ENCODE peak calls at places on chromosomes 4 and X, in ten cellular contexts. One of them, this sample, is unnamed.

GRCh38 chr4:6509587-6509986 is 37.2 kb upstream of the PPP2R2C start:
- DNase-seq in gastrocnemius medialis: no peak
- DNase-seq in kidney tubule cell: peak; percentile 46
- DNase-seq in GOT3: no peak
- DNase-seq in GM13976: no peak
- DNase-seq in transverse colon: no peak
- DNase-seq in pancreas: no peak
- DNase-seq in HTR-8/SVneo: peak; percentile 19
- DNase-seq in natural killer cell treated with Interleukin-12 subunit alpha and Interleukin-12 subunit beta and Interleukin-15 and Interleukin-18, amount 100 ng/mL, for 72 hours: no peak
- DNase-seq in naive thymus-derived CD4-positive, alpha-beta T cell: no peak
- DNase-seq in this sample: no peak

GRCh38 chr4:33873791-33874190 is 2370.5 kb downstream of the ARAP2 start:
- DNase-seq in gastrocnemius medialis: no peak
- DNase-seq in kidney tubule cell: no peak
- DNase-seq in GOT3: no peak
- DNase-seq in GM13976: no peak
- DNase-seq in transverse colon: no peak
- DNase-seq in pancreas: no peak
- DNase-seq in HTR-8/SVneo: no peak
- DNase-seq in natural killer cell treated with Interleukin-12 subunit alpha and Interleukin-12 subunit beta and Interleukin-15 and Interleukin-18, amount 100 ng/mL, for 72 hours: no peak
- DNase-seq in naive thymus-derived CD4-positive, alpha-beta T cell: no peak
- DNase-seq in this sample: no peak

GRCh38 chr4:89719536-89719935 is 117.4 kb downstream of the SNCA start:
- DNase-seq in gastrocnemius medialis: no peak
- DNase-seq in kidney tubule cell: no peak
- DNase-seq in GOT3: no peak
- DNase-seq in GM13976: no peak
- DNase-seq in transverse colon: no peak
- DNase-seq in pancreas: no peak
- DNase-seq in HTR-8/SVneo: no peak
- DNase-seq in natural killer cell treated with Interleukin-12 subunit alpha and Interleukin-12 subunit beta and Interleukin-15 and Interleukin-18, amount 100 ng/mL, for 72 hours: no peak
- DNase-seq in naive thymus-derived CD4-positive, alpha-beta T cell: no peak
- DNase-seq in this sample: no peak

GRCh38 chrX:9183481-9183880 is 149.6 kb upstream of the FAM9B start:
- DNase-seq in gastrocnemius medialis: no peak
- DNase-seq in kidney tubule cell: peak; percentile 65
- DNase-seq in GOT3: no peak
- DNase-seq in GM13976: no peak
- DNase-seq in transverse colon: no peak
- DNase-seq in pancreas: no peak
- DNase-seq in HTR-8/SVneo: no peak
- DNase-seq in natural killer cell treated with Interleukin-12 subunit alpha and Interleukin-12 subunit beta and Interleukin-15 and Interleukin-18, amount 100 ng/mL, for 72 hours: no peak
- DNase-seq in naive thymus-derived CD4-positive, alpha-beta T cell: no peak
- DNase-seq in this sample: no peak

GRCh38 chr4:69731826-69732225 is 28.6 kb downstream of the SULT1B1 start:
- DNase-seq in gastrocnemius medialis: no peak
- DNase-seq in kidney tubule cell: no peak
- DNase-seq in GOT3: no peak
- DNase-seq in GM13976: no peak
- DNase-seq in transverse colon: no peak
- DNase-seq in pancreas: no peak
- DNase-seq in HTR-8/SVneo: no peak
- DNase-seq in natural killer cell treated with Interleukin-12 subunit alpha and Interleukin-12 subunit beta and Interleukin-15 and Interleukin-18, amount 100 ng/mL, for 72 hours: no peak
- DNase-seq in naive thymus-derived CD4-positive, alpha-beta T cell: no peak
- DNase-seq in this sample: no peak

GRCh38 chr4:94488667-94489066 is 36.9 kb downstream of the PDLIM5 start:
- DNase-seq in gastrocnemius medialis: no peak
- DNase-seq in kidney tubule cell: peak; percentile 65
- DNase-seq in GOT3: no peak
- DNase-seq in GM13976: no peak
- DNase-seq in transverse colon: no peak
- DNase-seq in pancreas: no peak
- DNase-seq in HTR-8/SVneo: peak; percentile 39
- DNase-seq in natural killer cell treated with Interleukin-12 subunit alpha and Interleukin-12 subunit beta and Interleukin-15 and Interleukin-18, amount 100 ng/mL, for 72 hours: no peak
- DNase-seq in naive thymus-derived CD4-positive, alpha-beta T cell: no peak
- DNase-seq in this sample: no peak

GRCh38 chr4:77818667-77819408 is at the start of gene CNOT6L:
- DNase-seq in gastrocnemius medialis: peak; percentile 56
- DNase-seq in kidney tubule cell: peak; percentile 75
- DNase-seq in GOT3: peak; percentile 15
- DNase-seq in GM13976: peak; percentile 72
- DNase-seq in transverse colon: peak; percentile 78
- DNase-seq in pancreas: peak; percentile 77
- DNase-seq in HTR-8/SVneo: no peak
- DNase-seq in natural killer cell treated with Interleukin-12 subunit alpha and Interleukin-12 subunit beta and Interleukin-15 and Interleukin-18, amount 100 ng/mL, for 72 hours: peak; percentile 77
- DNase-seq in naive thymus-derived CD4-positive, alpha-beta T cell: peak; percentile 94
- DNase-seq in this sample: peak; percentile 82

GRCh38 chr4:163895369-163896005 is 401.0 kb downstream of the TMA16 start:
- DNase-seq in gastrocnemius medialis: no peak
- DNase-seq in kidney tubule cell: no peak
- DNase-seq in GOT3: no peak
- DNase-seq in GM13976: no peak
- DNase-seq in transverse colon: no peak
- DNase-seq in pancreas: no peak
- DNase-seq in HTR-8/SVneo: no peak
- DNase-seq in natural killer cell treated with Interleukin-12 subunit alpha and Interleukin-12 subunit beta and Interleukin-15 and Interleukin-18, amount 100 ng/mL, for 72 hours: no peak
- DNase-seq in naive thymus-derived CD4-positive, alpha-beta T cell: peak; percentile 80
- DNase-seq in this sample: no peak

GRCh38 chrX:69149466-69150293 is 15.6 kb downstream of the PJA1 start:
- DNase-seq in gastrocnemius medialis: no peak
- DNase-seq in kidney tubule cell: no peak
- DNase-seq in GOT3: no peak
- DNase-seq in GM13976: no peak
- DNase-seq in transverse colon: no peak
- DNase-seq in pancreas: no peak
- DNase-seq in HTR-8/SVneo: no peak
- DNase-seq in natural killer cell treated with Interleukin-12 subunit alpha and Interleukin-12 subunit beta and Interleukin-15 and Interleukin-18, amount 100 ng/mL, for 72 hours: no peak
- DNase-seq in naive thymus-derived CD4-positive, alpha-beta T cell: no peak
- DNase-seq in this sample: no peak